ENCODE peak calls at places on chromosomes 11 and 22, in eight cellular contexts. C is Right ventricle myocardium superior; G is DND-41; Z is activated CD8-positive, alpha-beta memory T cell treated with anti-CD3 and anti-CD28 coated beads, Interleukin-2, amount 10 ng/mL, durations not matched to agents 7 days and 5 days; U is A549; T is kidney tubule cell; W is spleen; B is adrenal gland. S is an unnamed sample.

GRCh38 chr11:92948116-92948515 is 21.3 kb upstream of the MTNR1B start:
- DNase-seq in C (no peak), G (no peak), Z (no peak), U (peak; percentile 41), T (peak; percentile 79), W (no peak), B (no peak), S (no peak)

GRCh38 chr11:26028294-26028954 is 303.5 kb upstream of the ANO3 start:
- DNase-seq in C (no peak), G (no peak), Z (no peak), U (no peak), T (peak; percentile 28), W (no peak), B (no peak), S (no peak)

GRCh38 chr11:6307879-6308278 is 12.4 kb downstream of the CAVIN3 start:
- DNase-seq in C (no peak), G (no peak), Z (no peak), U (no peak), T (peak; percentile 66), W (no peak), B (no peak), S (no peak)

GRCh38 chr22:23058481-23059336 is 11.6 kb upstream of the GNAZ start:
- DNase-seq in C (no peak), G (peak; percentile 2), Z (peak; percentile 34), U (no peak), T (no peak), W (peak; percentile 48), B (no peak), S (no peak)

GRCh38 chr11:75858613-75859012 is 43.6 kb downstream of the UVRAG start:
- DNase-seq in C (no peak), G (no peak), Z (no peak), U (no peak), T (no peak), W (no peak), B (no peak), S (no peak)

GRCh38 chr11:93569496-93569895 is 26.3 kb upstream of the SMCO4 start:
- DNase-seq in C (no peak), G (no peak), Z (no peak), U (no peak), T (no peak), W (no peak), B (no peak), S (no peak)

GRCh38 chr22:45438364-45438763 is 24.9 kb downstream of the RIBC2 start:
- DNase-seq in C (no peak), G (no peak), Z (no peak), U (no peak), T (no peak), W (no peak), B (no peak), S (no peak)

GRCh38 chr11:103436131-103436770 is 327.0 kb downstream of the DYNC2H1 start:
- DNase-seq in C (no peak), G (no peak), Z (no peak), U (no peak), T (no peak), W (no peak), B (no peak), S (no peak)

GRCh38 chr11:567629-568258 is 7.0 kb downstream of the RASSF7 start:
- DNase-seq in C (no peak), G (no peak), Z (peak; percentile 40), U (no peak), T (peak; percentile 28), W (peak; percentile 87), B (no peak), S (no peak)

S was measured in OCI-LY7.